ENCODE peak calls at places on chromosomes 2 and 18, in four cellular contexts. M is WTC11, Z is HepG2, L is K562. R is an unnamed sample.

GRCh38 chr2:158357699-158358098 is 98.9 kb downstream of the CCDC148 start:
- DNase-seq in Z (no peak), M (no peak), L (no peak), R (no peak)

GRCh38 chr2:235005603-235006259 is 53.9 kb downstream of the SH3BP4 start:
- DNase-seq in M (peak), Z (peak), L (no peak), R (peak)

GRCh38 chr2:30679416-30680088 is 127.7 kb downstream of the CAPN13 start:
- DNase-seq in L (no peak), M (no peak), Z (no peak), R (peak)

GRCh38 chr18:29226201-29226600 is 1049.3 kb upstream of the CDH2 start:
- DNase-seq in L (no peak), Z (no peak), M (no peak), R (no peak)

GRCh38 chr2:97868986-97869721 is 126.6 kb downstream of the TMEM131 start:
- DNase-seq in L (peak), M (no peak), Z (peak), R (no peak)

GRCh38 chr2:25337276-25337675 is 4.4 kb downstream of the DNMT3A start:
- DNase-seq in Z (no peak), L (no peak), M (no peak), R (no peak)

GRCh38 chr18:24228661-24229053 is 89.8 kb downstream of the CABYR start:
- DNase-seq in Z (no peak), M (no peak), L (no peak), R (no peak)

GRCh38 chr2:85189606-85190270 is 56.5 kb downstream of the TCF7L1 start:
- DNase-seq in Z (peak), M (no peak), L (no peak), R (no peak)

GRCh38 chr2:78925258-78925657 is 100.2 kb upstream of the REG3G start:
- DNase-seq in Z (no peak), M (no peak), L (no peak), R (no peak)

GRCh38 chr18:63286926-63287325 is 32.6 kb downstream of the BCL2 start:
- DNase-seq in Z (no peak), L (no peak), M (no peak), R (no peak)

GRCh38 chr2:121238828-121239227 is 46.2 kb downstream of the TFCP2L1 start:
- DNase-seq in L (no peak), M (no peak), Z (no peak), R (no peak)

GRCh38 chr2:164044637-164045036 is 308.8 kb upstream of the FIGN start:
- DNase-seq in L (no peak), M (no peak), Z (no peak), R (no peak)

GRCh38 chr2:40666438-40666837 is 214.5 kb upstream of the SLC8A1 start:
- DNase-seq in L (no peak), M (no peak), Z (no peak), R (peak)

GRCh38 chr2:241501551-241501950 is 6.8 kb downstream of the STK25 start:
- DNase-seq in Z (no peak), L (no peak), M (no peak), R (no peak)

GRCh38 chr2:100192825-100193224 is 50.4 kb upstream of the AFF3 start:
- DNase-seq in Z (no peak), M (no peak), L (no peak), R (no peak)

GRCh38 chr2:44358498-44358897 is 2.8 kb downstream of the PREPL start:
- DNase-seq in L (peak), Z (no peak), M (no peak), R (no peak)

GRCh38 chr2:174012347-174013309 is 47.5 kb upstream of the SP3 start:
- DNase-seq in L (no peak), M (peak), Z (no peak), R (no peak)
- TF ChIP-seq ELF4 in L (no peak), M (no peak), Z (no peak), R (no peak)

GRCh38 chr2:65389476-65389875 is 42.9 kb downstream of the SPRED2 start:
- DNase-seq in M (no peak), L (no peak), Z (no peak), R (no peak)

GRCh38 chr2:65392609-65393008 is 39.8 kb downstream of the SPRED2 start:
- DNase-seq in M (no peak), Z (no peak), L (no peak), R (no peak)

GRCh38 chr2:65388051-65388531 is 44.3 kb downstream of the SPRED2 start:
- DNase-seq in L (no peak), Z (no peak), M (no peak), R (no peak)

GRCh38 chr2:65388626-65389390 is 43.6 kb downstream of the SPRED2 start:
- DNase-seq in M (no peak), L (no peak), Z (no peak), R (no peak)

GRCh38 chr2:65390134-65390533 is 42.3 kb downstream of the SPRED2 start:
- DNase-seq in Z (no peak), M (no peak), L (no peak), R (no peak)
- TF ChIP-seq ELF4 in Z (no peak), M (no peak), L (no peak), R (no peak)

GRCh38 chr18:3340015-3340681 is 78.2 kb downstream of the MYL12B start:
- DNase-seq in Z (no peak), M (no peak), L (peak), R (no peak)
- TF ChIP-seq ELF4 in Z (no peak), M (no peak), L (no peak), R (no peak)

GRCh38 chr2:41716497-41716896 is 331.3 kb upstream of the PKDCC start:
- DNase-seq in L (no peak), Z (no peak), M (peak), R (no peak)
- TF ChIP-seq ELF4 in L (no peak), Z (no peak), M (no peak), R (no peak)

GRCh38 chr2:112293636-112294401 is 18.4 kb downstream of the ZC3H6 start:
- DNase-seq in L (no peak), Z (no peak), M (no peak), R (no peak)
- TF ChIP-seq ELF4 in L (no peak), Z (no peak), M (no peak), R (no peak)

R was measured in HEK293T.